ENCODE peak calls at places on chromosome 4, in four cellular contexts. K is H1, E is K562, D is HepG2. W is an unnamed sample.

GRCh38 chr4:177489847-177490246 is 47.6 kb upstream of the AGA start:
- DNase-seq in D (no peak), E (no peak), K (no peak), W (no peak)

GRCh38 chr4:120007171-120007894 is 59.3 kb downstream of the MAD2L1 start:
- DNase-seq in K (no peak), D (no peak), E (no peak), W (no peak)

GRCh38 chr4:118783887-118784286 is 52.0 kb downstream of the SEC24D start:
- DNase-seq in K (no peak), D (no peak), E (no peak), W (no peak)

GRCh38 chr4:177006331-177006730 is 213.6 kb upstream of the VEGFC start:
- DNase-seq in K (no peak), D (no peak), E (no peak), W (no peak)

GRCh38 chr4:112141366-112142138 is 3.7 kb upstream of the FAM241A start:
- DNase-seq in K (no peak), D (no peak), E (no peak), W (no peak)

GRCh38 chr4:52103314-52103713 is 52.2 kb downstream of the SPATA18 start:
- DNase-seq in D (no peak), E (no peak), K (no peak), W (no peak)

GRCh38 chr4:8911311-8912088 is 39.9 kb upstream of the HMX1 start:
- DNase-seq in D (no peak), K (no peak), E (no peak), W (no peak)

GRCh38 chr4:114494257-114494803 is 104.3 kb upstream of the UGT8 start:
- DNase-seq in E (no peak), D (no peak), K (peak), W (no peak)

GRCh38 chr4:24805036-24805435 is 9.7 kb downstream of the SOD3 start:
- DNase-seq in E (no peak), D (no peak), K (no peak), W (no peak)

GRCh38 chr4:109973529-109973905 is 60.8 kb downstream of the EGF start:
- DNase-seq in E (no peak), K (no peak), D (peak), W (no peak)

GRCh38 chr4:186266699-186267467 is 894 bp downstream of the F11 start:
- DNase-seq in K (no peak), D (peak), E (no peak), W (no peak)

GRCh38 chr4:126106658-126107057 is 791.9 kb downstream of the FAT4 start:
- DNase-seq in D (peak), E (no peak), K (no peak), W (peak)

GRCh38 chr4:113869743-113870375 is 108.3 kb upstream of the CAMK2D start:
- DNase-seq in D (no peak), K (no peak), E (no peak), W (no peak)

GRCh38 chr4:81052119-81053068 is 21.9 kb downstream of the BMP3 start:
- DNase-seq in E (peak), K (peak), D (peak), W (no peak)

GRCh38 chr4:7458477-7458876 is 23.7 kb upstream of the PSAPL1 start:
- DNase-seq in E (no peak), D (no peak), K (no peak), W (no peak)

GRCh38 chr4:158741622-158742021 is 18.4 kb upstream of the PPID start:
- DNase-seq in D (no peak), K (no peak), E (no peak), W (no peak)

GRCh38 chr4:39032218-39033085 is at the start of gene TMEM156:
- DNase-seq in K (no peak), D (peak), E (no peak), W (peak)

GRCh38 chr4:177482367-177482766 is 40.1 kb upstream of the AGA start:
- DNase-seq in D (no peak), K (no peak), E (no peak), W (no peak)

GRCh38 chr4:37594095-37594494 is 92.1 kb downstream of the RELL1 start:
- DNase-seq in K (no peak), D (no peak), E (no peak), W (no peak)

GRCh38 chr4:108774809-108775530 is 12.1 kb upstream of the ETNPPL start:
- DNase-seq in E (no peak), K (no peak), D (no peak), W (peak)

GRCh38 chr4:157918036-157918832 is 254.6 kb downstream of the GASK1B start:
- DNase-seq in E (no peak), K (no peak), D (no peak), W (no peak)

GRCh38 chr4:60744767-60745166 is 455.4 kb upstream of the ADGRL3 start:
- DNase-seq in D (no peak), E (no peak), K (peak), W (no peak)

GRCh38 chr4:3389186-3389878 is 52.4 kb upstream of the HGFAC start:
- DNase-seq in E (no peak), D (no peak), K (no peak), W (no peak)

GRCh38 chr4:106063009-106063408 is 167.7 kb downstream of the NPNT start:
- DNase-seq in E (no peak), K (no peak), D (no peak), W (no peak)

GRCh38 chr4:108731001-108731400 is 31.9 kb downstream of the ETNPPL start:
- DNase-seq in D (no peak), E (no peak), K (no peak), W (no peak)

GRCh38 chr4:53484911-53485459 is 106.3 kb downstream of the LNX1 start:
- DNase-seq in E (no peak), K (no peak), D (no peak), W (no peak)

DNA sequence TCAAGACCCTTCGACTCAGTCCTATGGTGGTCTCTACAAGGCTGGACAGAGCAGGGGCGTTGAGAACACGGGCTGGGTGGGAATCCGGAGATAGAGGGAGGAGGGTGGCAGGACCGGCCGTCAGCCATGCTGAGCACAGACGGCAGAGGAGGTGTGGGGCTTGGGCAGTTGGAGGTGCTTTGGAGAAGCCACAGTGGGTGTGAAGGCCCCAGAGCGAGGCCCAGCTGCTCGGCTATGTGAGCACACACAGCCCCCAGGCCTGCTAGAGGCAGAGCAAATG is 4.2 kb downstream of the PDE6B start:
- DNase-seq in K (no peak), D (no peak), E (no peak), W (no peak)
- TF ChIP-seq MAX in K (no peak), D (no peak), E (no peak), W (no peak)

GRCh38 chr4:168163106-168163505 is 70.8 kb downstream of the ANXA10 start:
- DNase-seq in D (no peak), K (no peak), E (no peak), W (no peak)

GRCh38 chr4:168162604-168163003 is 70.3 kb downstream of the ANXA10 start:
- DNase-seq in D (no peak), K (no peak), E (no peak), W (no peak)

GRCh38 chr4:168167714-168168284 is 75.5 kb downstream of the ANXA10 start:
- DNase-seq in K (no peak), E (no peak), D (no peak), W (no peak)

GRCh38 chr4:168164915-168165548 is 72.7 kb downstream of the ANXA10 start:
- DNase-seq in K (no peak), E (no peak), D (peak), W (no peak)
- H3K4me2 ChIP-seq in K (no peak), E (no peak), D (peak), W (peak)

DNA sequence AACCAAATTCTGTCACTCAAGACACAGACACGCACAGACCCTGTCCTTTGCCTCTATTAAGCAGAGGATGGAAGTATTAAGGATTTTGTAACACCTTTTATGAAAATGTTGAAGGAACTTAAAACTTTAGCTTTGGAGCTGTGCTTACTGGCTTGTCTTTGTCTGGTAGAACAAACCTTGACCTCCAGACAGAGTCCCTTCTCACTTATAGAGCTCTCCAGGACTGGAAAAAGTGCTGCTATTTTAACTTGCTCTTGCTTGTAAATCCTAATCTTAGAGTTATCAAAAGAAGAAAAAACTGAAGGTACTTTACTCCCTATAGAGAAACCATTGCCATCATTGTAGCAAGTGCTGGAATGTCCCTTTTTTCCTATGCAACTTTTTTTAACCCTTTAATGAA is 215.7 kb downstream of the GC start:
- DNase-seq in D (no peak), E (no peak), K (no peak), W (no peak)
- TF ChIP-seq MAFK in D (no peak), E (no peak), K (no peak), W (no peak)

DNA sequence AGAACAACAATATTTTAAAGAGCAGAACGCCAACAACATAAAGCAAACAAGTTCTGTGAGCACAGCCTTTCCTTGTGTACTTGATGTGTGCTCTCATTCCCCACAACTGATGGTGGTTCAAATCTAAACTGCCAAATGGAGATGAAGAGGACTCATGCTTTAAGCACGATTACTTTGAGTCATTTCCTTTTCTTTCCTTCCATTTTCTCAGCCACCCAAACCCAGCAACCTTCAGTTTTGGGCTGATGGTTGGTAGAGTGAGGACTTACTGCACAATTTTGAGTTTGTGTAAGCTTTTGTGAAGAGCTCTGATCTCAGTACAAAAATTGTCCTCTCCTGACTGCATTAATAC is 1.7 kb downstream of the NSD2 start:
- DNase-seq in K (no peak), E (no peak), D (no peak), W (no peak)
- TF ChIP-seq MAX in K (no peak), E (no peak), D (no peak), W (no peak)

GRCh38 chr4:144451771-144452170 is 194.2 kb upstream of the HHIP start:
- DNase-seq in K (no peak), E (no peak), D (no peak), W (no peak)

GRCh38 chr4:144450526-144450925 is 195.4 kb upstream of the HHIP start:
- DNase-seq in E (no peak), D (no peak), K (no peak), W (no peak)

GRCh38 chr4:144449623-144450022 is 196.3 kb upstream of the HHIP start:
- DNase-seq in E (no peak), D (no peak), K (no peak), W (no peak)
- H3K4me2 ChIP-seq in E (no peak), D (no peak), K (no peak), W (no peak)

GRCh38 chr4:123390846-123391456 is 5.6 kb upstream of the SPRY1 start:
- DNase-seq in K (no peak), D (no peak), E (peak), W (peak)
- TF ChIP-seq MAFK in K (no peak), D (no peak), E (no peak), W (no peak)

GRCh38 chr4:102759835-102760644 is 728 bp downstream of the MANBA start:
- DNase-seq in D (peak), K (no peak), E (peak), W (peak)
- TF ChIP-seq MAX in D (no peak), K (peak), E (no peak), W (no peak)

GRCh38 chr4:55340246-55340645 is 5.8 kb upstream of the SRD5A3 start:
- DNase-seq in D (no peak), E (no peak), K (no peak), W (no peak)

GRCh38 chr4:55337944-55338343 is 8.1 kb upstream of the SRD5A3 start:
- DNase-seq in K (no peak), D (no peak), E (no peak), W (no peak)

DNA sequence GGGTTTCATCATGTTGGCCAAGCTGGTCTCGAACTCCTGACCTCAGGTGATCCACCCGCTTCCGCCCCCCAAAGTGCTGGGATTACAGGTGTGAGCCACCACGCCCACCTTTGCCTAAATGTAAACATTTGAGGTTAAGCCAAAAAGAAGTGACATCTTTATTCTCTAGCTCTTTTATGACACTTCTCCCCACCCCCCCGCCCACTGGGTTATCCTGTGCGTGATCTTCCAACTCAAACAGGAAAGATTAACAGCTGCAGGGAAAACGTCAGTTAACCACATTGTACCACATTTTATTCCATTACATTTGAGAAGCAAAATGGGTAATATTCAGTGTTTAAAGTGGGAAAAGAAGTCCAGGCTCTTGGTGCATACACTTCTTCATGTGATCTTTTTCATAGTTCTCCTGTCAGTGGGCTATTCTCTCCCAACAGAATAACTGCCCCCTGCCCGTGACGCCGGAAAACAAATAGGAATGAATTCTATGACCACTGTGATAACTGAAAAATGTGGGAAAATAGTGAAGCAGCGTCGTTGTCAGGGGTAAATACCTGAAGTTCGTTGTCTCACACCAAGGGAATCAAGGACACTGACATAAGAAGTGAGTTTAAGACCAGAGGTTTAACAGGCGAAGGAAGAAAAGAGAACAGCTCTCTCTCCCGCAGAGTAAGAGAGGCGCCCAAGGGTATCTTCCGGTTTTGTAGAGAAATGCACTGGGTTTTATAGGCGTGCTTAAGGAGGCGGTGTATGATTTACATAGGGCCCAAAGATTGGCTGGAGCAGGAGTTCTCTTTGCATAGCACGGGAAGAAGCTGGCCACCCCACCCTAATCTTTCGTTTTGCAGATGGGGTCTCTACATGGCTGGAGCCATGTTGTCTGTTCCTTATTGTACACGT is 9.7 kb upstream of the SRD5A3 start:
- DNase-seq in D (no peak), E (no peak), K (no peak), W (no peak)
- H3K4me2 ChIP-seq in D (peak), E (peak), K (no peak), W (no peak)

GRCh38 chr4:173252024-173252935 is 81.9 kb downstream of the HMGB2 start:
- DNase-seq in K (no peak), E (peak), D (peak), W (peak)
- TF ChIP-seq MAFK in K (no peak), E (peak), D (no peak), W (no peak)